ENCODE peak calls at places on chromosomes 12 and 14, in five cellular contexts. T is K562, C is upper lobe of left lung, V is adipocyte, D is bronchial epithelial cell. U is an unnamed sample. For H3K36me3, the result is how much of the 10 kb centered on the place peaks cover.

GRCh38 chr12:52207106-52207505 is 15.3 kb upstream of the KRT80 start:
- DNase-seq in C (no peak), T (no peak), D (no peak), V (no peak), U (no peak)

GRCh38 chr12:24374452-24374851 is 425.0 kb upstream of the SOX5 start:
- DNase-seq in D (no peak), V (no peak), C (no peak), T (no peak), U (no peak)

GRCh38 chr14:103518416-103519042 is 4.1 kb downstream of the CKB start:
- DNase-seq in C (peak), T (peak), V (peak), D (no peak), U (no peak)

GRCh38 chr12:92533280-92533890 is 169.4 kb upstream of the PLEKHG7 start:
- DNase-seq in V (peak), D (no peak), C (no peak), T (no peak), U (no peak)

GRCh38 chr14:99632410-99633035 is 12.4 kb upstream of the HHIPL1 start:
- DNase-seq in V (no peak), D (no peak), C (no peak), T (no peak), U (no peak)

GRCh38 chr12:113097716-113098427 is 37.7 kb downstream of the RASAL1 start:
- DNase-seq in D (no peak), T (peak), C (no peak), V (peak), U (no peak)

GRCh38 chr12:2129076-2129475 is 76.3 kb downstream of the CACNA1C start:
- DNase-seq in C (no peak), V (peak), D (peak), T (no peak), U (peak)

GRCh38 chr12:113766880-113767878 is 198.9 kb downstream of the RBM19 start:
- DNase-seq in C (no peak), V (peak), D (peak), T (no peak), U (peak)

GRCh38 chr14:76695263-76695920 is 65.9 kb upstream of the VASH1 start:
- DNase-seq in T (no peak), V (no peak), D (no peak), C (peak), U (no peak)

GRCh38 chr12:19572920-19573558 is 133.7 kb downstream of the AEBP2 start:
- DNase-seq in V (peak), T (peak), D (peak), C (peak), U (peak)

GRCh38 chr14:65780566-65780965 is 368.0 kb downstream of the FUT8 start:
- DNase-seq in D (no peak), T (no peak), C (no peak), V (no peak), U (no peak)

GRCh38 chr12:66945189-66945817 is 266.4 kb upstream of the GRIP1 start:
- DNase-seq in V (no peak), C (no peak), T (no peak), D (no peak), U (no peak)

GRCh38 chr14:68792022-68792829 is 641 bp downstream of the ZFP36L1 start:
- DNase-seq in D (no peak), T (peak), V (no peak), C (peak), U (no peak)

GRCh38 chr12:47781479-47782371 is 8.7 kb downstream of the SLC48A1 start:
- DNase-seq in D (peak), C (no peak), V (no peak), T (no peak), U (no peak)

GRCh38 chr14:99513183-99513694 is 32.0 kb downstream of the CCNK start:
- DNase-seq in T (no peak), C (peak), D (no peak), V (no peak), U (no peak)

GRCh38 chr12:109621271-109621671 is 47.7 kb downstream of the MVK start:
- DNase-seq in T (no peak), V (peak), C (no peak), D (peak), U (no peak)

GRCh38 chr12:26018926-26019325 is 60.4 kb downstream of the RASSF8 start:
- DNase-seq in V (peak), C (no peak), D (peak), T (no peak), U (no peak)

GRCh38 chr12:116454950-116455447 is 104.2 kb upstream of the MAP1LC3B2 start:
- DNase-seq in C (no peak), V (peak), D (peak), T (no peak), U (peak)

GRCh38 chr12:11713202-11713601 is 63.7 kb downstream of the ETV6 start:
- DNase-seq in T (no peak), C (no peak), V (no peak), D (no peak), U (no peak)

GRCh38 chr12:127785535-127785934 is 481.4 kb upstream of the TMEM132C start:
- DNase-seq in V (peak), T (no peak), D (peak), C (no peak), U (peak)

GRCh38 chr14:32565256-32565655 is 236.2 kb downstream of the AKAP6 start:
- DNase-seq in C (no peak), V (no peak), D (no peak), T (no peak), U (no peak)

GRCh38 chr14:78836777-78837176 is 666.6 kb downstream of the NRXN3 start:
- DNase-seq in V (peak), D (peak), C (no peak), T (peak), U (peak)

GRCh38 chr12:80702889-80703605 is 4.4 kb upstream of the MYF6 start:
- DNase-seq in T (no peak), V (peak), C (no peak), D (peak), U (peak)

GRCh38 chr12:113422030-113422900 is at the start of gene SDSL:
- DNase-seq in T (peak), D (peak), C (no peak), V (peak), U (peak)

GRCh38 chr12:120726961-120727360 is 1.3 kb downstream of the ACADS start:
- DNase-seq in T (no peak), C (no peak), V (no peak), D (no peak), U (no peak)

GRCh38 chr12:120725151-120725658 is 421 bp upstream of the ACADS start:
- DNase-seq in T (no peak), C (no peak), D (no peak), V (no peak), U (no peak)

GRCh38 chr12:120726510-120726793 is 826 bp downstream of the ACADS start:
- DNase-seq in D (no peak), C (no peak), T (no peak), V (no peak), U (no peak)

GRCh38 chr12:120724720-120725119 is 906 bp upstream of the ACADS start:
- DNase-seq in C (no peak), D (no peak), V (no peak), T (no peak), U (no peak)

DNA sequence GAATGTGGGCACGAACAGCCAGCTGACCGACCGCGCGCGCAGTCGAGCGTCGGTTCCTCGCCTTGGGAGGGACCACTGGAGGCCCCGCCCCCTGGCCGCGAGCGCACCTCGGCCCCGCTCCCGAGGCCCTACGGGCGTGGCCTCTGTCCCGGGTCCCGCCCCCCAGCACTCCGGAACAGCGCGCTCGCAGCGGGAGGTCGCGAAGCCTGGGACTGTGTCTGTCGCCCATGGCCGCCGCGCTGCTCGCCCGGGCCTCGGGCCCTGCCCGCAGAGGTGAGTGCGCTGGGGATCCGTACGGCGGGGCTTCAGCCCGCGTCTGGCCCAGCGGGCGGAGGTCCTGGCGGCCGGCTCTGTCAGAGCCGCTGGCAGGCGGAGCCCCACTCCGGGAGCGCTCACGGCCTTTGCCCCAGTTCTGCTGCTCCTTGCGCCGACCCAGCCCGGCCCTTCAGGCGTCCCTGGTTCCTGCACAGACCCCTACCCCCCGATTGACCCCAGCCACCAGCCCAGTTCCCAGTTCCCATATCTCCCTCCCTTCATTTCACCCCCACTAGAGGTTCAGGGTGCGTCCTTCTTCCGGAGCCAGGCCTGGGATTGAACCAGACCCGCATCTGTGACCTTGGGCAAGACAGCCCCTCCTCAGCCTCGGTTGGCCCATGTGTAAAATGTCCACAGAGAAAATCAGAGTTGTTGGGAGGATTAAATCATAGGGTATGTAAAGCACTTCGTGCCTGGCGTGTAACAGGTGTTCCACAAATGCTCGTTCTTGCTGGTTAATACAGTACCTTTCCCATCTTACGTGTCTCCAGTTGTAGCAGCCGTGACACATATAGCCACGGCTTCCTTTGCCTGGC is at the start of gene ACADS:
- DNase-seq in C (peak), T (peak), V (peak), D (peak), U (peak)
- H3K36me3 ChIP-seq in C (under half), T (half or more), V (under half), D (under half), U (under half)

DNA sequence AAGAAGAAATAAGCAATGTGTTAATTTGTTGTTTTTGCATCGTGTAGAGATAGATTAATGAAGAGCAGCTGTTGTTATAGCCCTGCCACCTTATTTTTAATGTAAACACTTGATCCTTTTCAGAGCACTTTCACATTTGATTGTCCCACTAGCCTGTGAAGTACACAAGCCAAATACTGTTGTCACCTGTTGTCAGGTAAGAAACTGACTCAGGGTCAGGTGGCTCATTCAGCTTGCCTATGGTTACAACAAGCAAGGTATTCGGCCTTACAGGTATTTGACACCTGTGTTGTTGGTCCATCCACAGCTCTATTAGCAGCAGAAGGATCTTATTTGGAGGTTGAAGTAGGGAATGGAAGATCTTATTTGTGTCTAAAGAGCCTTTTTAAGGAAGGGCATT is 108.9 kb downstream of the GPR135 start:
- DNase-seq in C (no peak), T (no peak), V (no peak), D (no peak), U (no peak)
- H3K36me3 ChIP-seq in C (under half), T (under half), V (under half), D (under half), U (under half)

DNA sequence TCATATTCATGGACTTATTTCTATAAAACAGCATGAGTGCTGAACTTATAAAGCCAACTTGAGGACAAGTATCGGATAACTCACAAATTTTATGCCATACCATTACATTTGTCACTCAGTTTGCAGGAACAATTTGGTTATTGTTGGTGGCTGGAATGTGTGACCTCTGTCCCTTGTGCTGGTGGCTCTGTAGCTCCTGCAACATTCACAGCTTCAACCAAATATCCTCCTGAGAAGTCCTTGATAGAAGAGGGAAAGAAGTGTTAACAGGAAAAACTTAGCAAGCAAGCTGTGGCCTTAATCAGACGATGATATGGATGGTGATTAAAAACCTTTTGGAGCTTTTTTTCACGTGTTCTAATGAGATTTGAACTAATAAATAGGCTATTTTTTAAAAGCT is 61.0 kb upstream of the DNM1L start:
- DNase-seq in C (no peak), T (no peak), D (no peak), V (no peak), U (no peak)
- H3K36me3 ChIP-seq in C (under half), T (under half), D (under half), V (half or more), U (under half)

GRCh38 chr14:35240233-35240632 is 51.9 kb upstream of the PSMA6 start:
- DNase-seq in D (no peak), V (no peak), T (no peak), C (no peak), U (no peak)
- H3K36me3 ChIP-seq in D (under half), V (under half), T (under half), C (under half), U (under half)

DNA sequence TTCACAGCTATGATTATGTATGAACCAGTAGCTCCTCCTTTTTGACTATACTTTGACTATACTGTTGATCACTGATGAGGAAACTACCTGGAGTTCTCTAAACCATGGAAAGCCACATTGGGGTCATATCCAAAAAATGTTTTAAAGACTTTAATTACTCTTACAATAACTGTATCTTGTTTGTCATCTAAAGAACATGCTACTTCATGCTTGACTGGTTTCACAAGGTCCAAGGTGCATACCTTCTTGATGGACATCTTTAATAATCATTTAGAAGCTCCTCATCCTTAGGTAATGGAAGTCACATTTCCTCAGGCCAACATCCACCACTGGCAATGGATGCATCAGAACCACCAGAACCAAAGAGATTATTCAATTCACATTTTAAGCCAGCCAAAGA is 29.9 kb downstream of the WASHC3 start:
- DNase-seq in D (no peak), C (no peak), V (no peak), T (no peak), U (no peak)
- H3K36me3 ChIP-seq in D (under half), C (under half), V (half or more), T (under half), U (under half)

GRCh38 chr12:101748907-101749306 is 9.6 kb upstream of the SYCP3 start:
- DNase-seq in T (no peak), D (no peak), C (no peak), V (no peak), U (no peak)
- H3K36me3 ChIP-seq in T (half or more), D (under half), C (under half), V (half or more), U (under half)

U was measured in MG63.